ENCODE peak calls at places on chromosomes 2 and 18, in six cellular contexts. U, T, L, Z, F and Y are unnamed samples.

GRCh38 chr2:191051177-191051576 is 37.2 kb upstream of the STAT1 start:
- DNase-seq in U (no peak), F (no peak), Z (no peak), L (no peak), T (no peak), Y (no peak)

GRCh38 chr2:16235747-16236146 is 295.4 kb downstream of the MYCN start:
- DNase-seq in U (no peak), Z (no peak), T (no peak), L (no peak), F (no peak), Y (no peak)

GRCh38 chr18:13026583-13027270 is 35.6 kb downstream of the CEP192 start:
- DNase-seq in T (no peak), Z (no peak), L (no peak), U (no peak), F (no peak), Y (no peak)

GRCh38 chr2:216636570-216637450 is 3.6 kb downstream of the IGFBP2 start:
- DNase-seq in U (peak), T (peak), L (no peak), F (peak), Z (no peak), Y (peak)

GRCh38 chr2:36478332-36478738 is 119.6 kb downstream of the FEZ2 start:
- DNase-seq in T (peak), Z (no peak), F (peak), U (no peak), L (peak), Y (no peak)

GRCh38 chr2:240597054-240597418 is 10.5 kb downstream of the CAPN10 start:
- DNase-seq in F (no peak), U (no peak), L (peak), Z (peak), T (no peak), Y (peak)

GRCh38 chr2:96509114-96509846 is 4.1 kb upstream of the NEURL3 start:
- DNase-seq in T (peak), Z (peak), F (peak), L (peak), U (peak), Y (peak)

GRCh38 chr2:137192366-137193315 is 427.3 kb downstream of the THSD7B start:
- DNase-seq in Z (no peak), U (no peak), L (no peak), F (no peak), T (no peak), Y (no peak)

GRCh38 chr18:28065031-28065792 is 111.7 kb downstream of the CDH2 start:
- DNase-seq in Z (no peak), F (peak), T (no peak), L (no peak), U (no peak), Y (no peak)

DNA sequence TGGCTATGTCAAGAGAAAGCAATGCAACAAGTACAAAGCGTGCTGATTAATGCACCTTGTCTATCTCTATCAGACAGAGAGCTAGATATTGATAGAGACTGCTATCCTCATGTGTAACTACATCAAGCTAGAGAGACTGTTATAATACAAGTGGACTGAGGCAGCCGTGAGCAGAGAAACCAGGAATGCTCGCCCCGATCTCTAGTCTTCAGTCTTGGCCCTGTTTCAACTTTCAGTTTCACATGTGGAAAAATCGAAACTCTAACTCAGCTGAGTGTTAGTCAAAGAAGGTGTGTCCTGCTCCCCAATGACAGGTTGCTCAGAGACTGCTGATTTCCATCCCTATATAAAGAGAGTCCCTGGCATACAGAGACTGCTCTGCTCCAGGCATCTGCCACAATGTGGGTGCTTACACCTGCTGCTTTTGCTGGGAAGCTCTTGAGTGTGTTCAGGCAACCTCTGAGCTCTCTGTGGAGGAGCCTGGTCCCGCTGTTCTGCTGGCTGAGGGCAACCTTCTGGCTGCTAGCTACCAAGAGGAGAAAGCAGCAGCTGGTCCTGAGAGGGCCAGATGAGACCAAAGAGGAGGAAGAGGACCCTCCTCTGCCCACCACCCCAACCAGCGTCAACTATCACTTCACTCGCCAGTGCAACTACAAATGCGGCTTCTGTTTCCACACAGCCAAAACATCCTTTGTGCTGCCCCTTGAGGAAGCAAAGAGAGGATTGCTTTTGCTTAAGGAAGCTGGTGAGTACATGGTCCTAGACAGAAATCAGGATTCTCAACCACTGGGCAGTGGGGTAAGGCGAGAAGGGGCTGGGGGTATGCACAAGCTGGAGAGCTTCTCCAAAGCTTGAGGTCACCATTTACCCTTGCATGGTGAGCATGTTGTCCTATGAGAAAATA is at the start of gene RSAD2:
- DNase-seq in F (no peak), Z (no peak), U (peak), T (peak), L (peak), Y (peak)
- H3K4me3 ChIP-seq in F (peak), Z (peak), U (peak), T (peak), L (peak), Y (peak)

GRCh38 chr18:56990678-56991077 is 156.2 kb upstream of the BOD1L2 start:
- DNase-seq in U (no peak), F (no peak), T (no peak), Z (no peak), L (no peak), Y (no peak)
- TF ChIP-seq CTCF in U (no peak), F (no peak), T (no peak), Z (no peak), L (no peak), Y (no peak)

DNA sequence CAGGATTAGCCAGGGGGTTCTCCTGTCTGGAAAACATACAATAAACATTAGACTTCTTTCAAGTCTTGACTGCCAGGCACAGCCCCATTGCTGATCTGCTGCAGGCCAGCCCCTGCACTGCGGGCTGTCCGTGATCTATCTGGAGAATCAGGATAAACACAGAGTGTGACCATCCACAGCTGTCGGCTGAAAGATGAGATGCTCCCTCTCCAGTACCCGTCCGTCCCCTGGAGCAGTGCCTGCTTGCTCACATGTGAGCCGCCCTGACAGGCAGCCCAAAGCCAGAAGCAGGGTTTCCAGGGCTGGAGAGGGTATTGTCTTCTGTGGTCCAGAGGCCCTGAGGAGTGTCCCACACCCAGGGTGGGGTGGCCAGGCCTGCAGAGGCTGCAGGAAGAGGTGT is 46.1 kb upstream of the FOSL2 start:
- DNase-seq in U (no peak), Z (peak), T (no peak), L (no peak), F (no peak), Y (no peak)
- TF ChIP-seq POLR2A in U (no peak), Z (no peak), T (no peak), L (no peak), F (no peak), Y (no peak)

GRCh38 chr2:160269365-160269764 is 69.3 kb upstream of the ITGB6 start:
- DNase-seq in L (peak), U (no peak), F (no peak), Z (no peak), T (no peak), Y (peak)

GRCh38 chr2:160270571-160271113 is 70.6 kb upstream of the ITGB6 start:
- DNase-seq in Z (peak), U (peak), L (no peak), T (no peak), F (peak), Y (peak)

GRCh38 chr2:160268382-160268781 is 68.3 kb upstream of the ITGB6 start:
- DNase-seq in F (no peak), U (no peak), Z (no peak), T (no peak), L (no peak), Y (no peak)

GRCh38 chr2:160269803-160270570 is 69.9 kb upstream of the ITGB6 start:
- DNase-seq in L (peak), Z (peak), T (peak), U (peak), F (peak), Y (peak)

DNA sequence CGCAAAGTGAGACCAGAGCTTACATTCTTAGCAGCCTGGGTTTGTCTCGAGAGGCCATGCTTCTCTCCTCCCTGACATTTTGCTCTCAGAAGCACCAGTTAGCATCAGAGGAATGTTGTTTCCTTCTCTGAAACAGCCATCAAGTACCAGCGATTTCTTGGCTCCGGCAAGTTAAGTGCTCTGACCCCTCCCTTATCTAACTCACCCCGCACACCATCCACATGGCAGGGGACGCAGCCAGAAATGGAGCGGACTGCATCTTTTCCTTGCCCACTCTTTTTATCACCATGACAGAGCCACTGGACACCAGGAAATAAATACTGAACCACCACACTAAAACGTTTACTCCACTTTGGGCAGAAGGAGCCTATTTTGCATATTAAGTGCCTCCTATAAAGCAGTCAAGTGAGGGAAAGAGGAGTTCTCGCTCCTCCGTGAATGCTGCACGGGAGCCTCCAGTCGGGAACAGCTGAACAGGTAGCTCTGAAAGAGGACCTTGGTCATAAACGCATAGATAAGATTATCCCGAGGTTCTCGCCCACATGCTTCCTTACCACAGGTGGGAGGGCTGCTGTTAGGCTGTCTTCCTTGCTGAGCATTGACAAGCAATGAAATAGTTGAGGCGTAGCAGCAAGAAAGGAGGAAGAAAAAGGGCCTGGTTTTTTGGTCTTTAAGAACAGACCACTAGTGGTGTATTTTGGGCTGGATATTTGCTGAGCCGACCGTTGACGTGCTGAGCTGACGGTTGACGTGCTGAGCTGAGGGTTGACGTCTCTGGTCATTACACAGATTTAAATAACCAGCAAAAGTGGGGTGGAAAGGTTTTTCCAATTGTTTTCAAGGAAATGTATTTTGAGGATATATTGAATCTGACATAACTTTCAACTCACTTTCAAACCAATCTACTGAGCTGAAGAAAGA is 71.4 kb upstream of the ITGB6 start:
- DNase-seq in T (no peak), U (no peak), F (no peak), Z (no peak), L (peak), Y (peak)
- H3K4me3 ChIP-seq in T (no peak), U (peak), F (peak), Z (peak), L (no peak), Y (peak)

GRCh38 chr2:179900655-179901054 is 39.2 kb upstream of the ZNF385B start:
- DNase-seq in L (no peak), Z (no peak), U (no peak), T (no peak), F (no peak), Y (no peak)

GRCh38 chr2:179899666-179900065 is 38.3 kb upstream of the ZNF385B start:
- DNase-seq in T (no peak), L (no peak), Z (no peak), F (no peak), U (no peak), Y (no peak)

GRCh38 chr2:179893616-179894015 is 32.2 kb upstream of the ZNF385B start:
- DNase-seq in Z (no peak), F (no peak), L (no peak), U (no peak), T (no peak), Y (no peak)

GRCh38 chr2:179898873-179899272 is 37.5 kb upstream of the ZNF385B start:
- DNase-seq in Z (no peak), U (no peak), T (peak), F (no peak), L (no peak), Y (no peak)
- TF ChIP-seq CTCF in Z (no peak), U (no peak), T (peak), F (peak), L (no peak), Y (no peak)